ENCODE peak calls at places on chromosomes 4 and X, in ten cellular contexts. J is GM20000; C is stimulated activated CD8-positive, alpha-beta memory T cell treated with anti-CD3 and anti-CD28 coated beads, Interleukin-4, amount 100 ng/mL, for 4 hours; W is H7; N is hippocampal formation; P is endothelial cell; I is head of caudate nucleus; G is GM23248; M is SJSA1; U is AG08396. S is an unnamed sample.

GRCh38 chrX:103357871-103358270 is 1.6 kb downstream of the TCEAL9 start:
- DNase-seq in J (no peak), C (no peak), W (no peak), N (no peak), P (no peak), I (no peak), G (no peak), M (no peak), U (no peak), S (no peak)

GRCh38 chr4:25107827-25108516 is 52.3 kb downstream of the SEPSECS start:
- DNase-seq in J (no peak), C (no peak), W (no peak), N (no peak), P (no peak), I (no peak), G (no peak), M (no peak), U (no peak), S (no peak)

GRCh38 chrX:69024287-69024686 is 141.0 kb downstream of the PJA1 start:
- DNase-seq in J (no peak), C (no peak), W (no peak), N (no peak), P (no peak), I (no peak), G (no peak), M (no peak), U (peak; percentile 1), S (no peak)

GRCh38 chr4:94892051-94892450 is 134.3 kb downstream of the BMPR1B start:
- DNase-seq in J (no peak), C (no peak), W (no peak), N (no peak), P (no peak), I (no peak), G (no peak), M (no peak), U (no peak), S (no peak)

GRCh38 chrX:140157611-140158010 is 192.3 kb upstream of the CXorf66 start:
- DNase-seq in J (no peak), C (no peak), W (peak; percentile 38), N (no peak), P (no peak), I (no peak), G (no peak), M (peak; percentile 54), U (no peak), S (peak; percentile 45)

GRCh38 chrX:46376246-46376885 is 168.9 kb downstream of the ZNF674 start:
- DNase-seq in J (no peak), C (no peak), W (peak; percentile 22), N (peak; percentile 20), P (peak; percentile 34), I (no peak), G (peak; percentile 75), M (peak; percentile 56), U (peak; percentile 48), S (peak; percentile 75)

GRCh38 chr4:147755567-147756295 is 23.8 kb downstream of the ARHGAP10 start:
- DNase-seq in J (no peak), C (no peak), W (no peak), N (no peak), P (no peak), I (no peak), G (peak; percentile 74), M (peak; percentile 46), U (peak; percentile 29), S (no peak)

GRCh38 chr4:22492987-22493386 is 22.9 kb downstream of the ADGRA3 start:
- DNase-seq in J (no peak), C (no peak), W (no peak), N (no peak), P (no peak), I (no peak), G (no peak), M (no peak), U (no peak), S (no peak)

GRCh38 chrX:13688384-13688771 is 550 bp upstream of the RAB9A start:
- DNase-seq in J (no peak), C (no peak), W (no peak), N (no peak), P (no peak), I (no peak), G (no peak), M (no peak), U (no peak), S (no peak)

GRCh38 chrX:108307408-108308085 is 130.7 kb downstream of the COL4A6 start:
- DNase-seq in J (no peak), C (no peak), W (no peak), N (no peak), P (no peak), I (no peak), G (no peak), M (no peak), U (no peak), S (no peak)

GRCh38 chrX:119247702-119248101 is 11.6 kb downstream of the PGRMC1 start:
- DNase-seq in J (no peak), C (no peak), W (no peak), N (no peak), P (no peak), I (no peak), G (no peak), M (no peak), U (no peak), S (no peak)

GRCh38 chrX:106615041-106615440 is 3.3 kb downstream of the RADX start:
- DNase-seq in J (no peak), C (no peak), W (peak; percentile 4), N (no peak), P (no peak), I (no peak), G (no peak), M (no peak), U (no peak), S (no peak)

GRCh38 chr4:169795585-169795984 is 37.8 kb upstream of the HPF1 start:
- DNase-seq in J (no peak), C (no peak), W (no peak), N (no peak), P (no peak), I (no peak), G (peak; percentile 66), M (no peak), U (no peak), S (peak; percentile 40)

GRCh38 chr4:136749988-136750387 is 782.3 kb downstream of the PCDH18 start:
- DNase-seq in J (no peak), C (no peak), W (no peak), N (no peak), P (no peak), I (no peak), G (no peak), M (no peak), U (no peak), S (no peak)

GRCh38 chr4:125956281-125956680 is 641.5 kb downstream of the FAT4 start:
- DNase-seq in J (no peak), C (no peak), W (no peak), N (no peak), P (no peak), I (no peak), G (no peak), M (no peak), U (no peak), S (no peak)

GRCh38 chr4:140053185-140053584 is 100.8 kb downstream of the MAML3 start:
- DNase-seq in J (no peak), C (no peak), W (no peak), N (no peak), P (no peak), I (no peak), G (no peak), M (no peak), U (no peak), S (peak; percentile 91)

GRCh38 chr4:69489856-69490255 is 5.8 kb downstream of the UGT2B4 start:
- DNase-seq in J (no peak), C (no peak), W (no peak), N (no peak), P (no peak), I (no peak), G (no peak), M (no peak), U (no peak), S (no peak)

GRCh38 chr4:74473155-74473811 is 28.3 kb downstream of the AREG start:
- DNase-seq in J (no peak), C (no peak), W (no peak), N (no peak), P (no peak), I (no peak), G (peak; percentile 85), M (peak; percentile 54), U (peak; percentile 58), S (peak; percentile 21)

GRCh38 chrX:630007-630921 is at the start of gene SHOX:
- DNase-seq in J (no peak), C (no peak), W (peak; percentile 72), N (no peak), P (no peak), I (no peak), G (no peak), M (no peak), U (no peak), S (no peak)

GRCh38 chrX:114650351-114650750 is 66.5 kb downstream of the HTR2C start:
- DNase-seq in J (no peak), C (no peak), W (no peak), N (no peak), P (no peak), I (no peak), G (peak; percentile 49), M (no peak), U (no peak), S (no peak)

GRCh38 chr4:6891436-6892170 is 18.0 kb upstream of the TBC1D14 start:
- DNase-seq in J (no peak), C (no peak), W (peak; percentile 28), N (no peak), P (no peak), I (peak; percentile 27), G (peak; percentile 19), M (no peak), U (no peak), S (no peak)

GRCh38 chrX:50168305-50168704 is 32.5 kb downstream of the AKAP4 start:
- DNase-seq in J (no peak), C (no peak), W (no peak), N (no peak), P (no peak), I (no peak), G (no peak), M (no peak), U (no peak), S (no peak)

S was measured in mesendoderm.